ENCODE peak calls at places on chromosome 2, in ten cellular contexts. One of them, this sample, is unnamed.
A peak's percentile ranks its signal among the peaks of the same experiment; 100 is the strongest.

GRCh38 chr2:216649573-216649972 is 16.4 kb downstream of the IGFBP2 start:
- DNase-seq in transverse colon: no peak
- DNase-seq in ovary: no peak
- DNase-seq in tibial nerve: no peak
- DNase-seq in right lobe of liver: no peak
- DNase-seq in A549: no peak
- DNase-seq in spleen: peak; percentile 38
- DNase-seq in heart left ventricle: no peak
- DNase-seq in testis: peak; percentile 38
- DNase-seq in sigmoid colon: no peak
- DNase-seq in this sample: no peak

GRCh38 chr2:119659601-119660342 is 19.2 kb upstream of the TMEM177 start:
- DNase-seq in A549: peak; percentile 39
- DNase-seq in testis: peak; percentile 60
- DNase-seq in tibial nerve: peak; percentile 26
- DNase-seq in transverse colon: peak; percentile 42
- DNase-seq in spleen: no peak
- DNase-seq in ovary: peak; percentile 18
- DNase-seq in right lobe of liver: peak; percentile 36
- DNase-seq in heart left ventricle: peak; percentile 43
- DNase-seq in sigmoid colon: no peak
- DNase-seq in this sample: no peak

GRCh38 chr2:79180092-79180491 is 20.5 kb upstream of the REG3A start:
- DNase-seq in spleen: no peak
- DNase-seq in tibial nerve: no peak
- DNase-seq in ovary: no peak
- DNase-seq in testis: no peak
- DNase-seq in A549: no peak
- DNase-seq in sigmoid colon: no peak
- DNase-seq in transverse colon: no peak
- DNase-seq in right lobe of liver: no peak
- DNase-seq in heart left ventricle: no peak
- DNase-seq in this sample: no peak

GRCh38 chr2:99928472-99929053 is 213.8 kb downstream of the AFF3 start:
- DNase-seq in transverse colon: no peak
- DNase-seq in sigmoid colon: no peak
- DNase-seq in tibial nerve: no peak
- DNase-seq in spleen: no peak
- DNase-seq in ovary: no peak
- DNase-seq in right lobe of liver: no peak
- DNase-seq in A549: no peak
- DNase-seq in heart left ventricle: no peak
- DNase-seq in testis: no peak
- DNase-seq in this sample: no peak

GRCh38 chr2:237977380-237977779 is 10.6 kb downstream of the UBE2F start:
- DNase-seq in spleen: no peak
- DNase-seq in sigmoid colon: no peak
- DNase-seq in testis: no peak
- DNase-seq in ovary: no peak
- DNase-seq in tibial nerve: no peak
- DNase-seq in transverse colon: no peak
- DNase-seq in right lobe of liver: no peak
- DNase-seq in A549: no peak
- DNase-seq in heart left ventricle: no peak
- DNase-seq in this sample: peak; percentile 53

GRCh38 chr2:11967946-11968465 is 221.6 kb downstream of the LPIN1 start:
- DNase-seq in sigmoid colon: no peak
- DNase-seq in tibial nerve: no peak
- DNase-seq in testis: no peak
- DNase-seq in ovary: no peak
- DNase-seq in A549: no peak
- DNase-seq in right lobe of liver: no peak
- DNase-seq in spleen: no peak
- DNase-seq in transverse colon: no peak
- DNase-seq in heart left ventricle: peak; percentile 80
- DNase-seq in this sample: no peak

GRCh38 chr2:174120346-174120745 is 128.0 kb downstream of the OLA1 start:
- DNase-seq in sigmoid colon: no peak
- DNase-seq in A549: peak; percentile 11
- DNase-seq in transverse colon: no peak
- DNase-seq in spleen: no peak
- DNase-seq in ovary: no peak
- DNase-seq in right lobe of liver: no peak
- DNase-seq in heart left ventricle: no peak
- DNase-seq in testis: no peak
- DNase-seq in tibial nerve: no peak
- DNase-seq in this sample: no peak

GRCh38 chr2:16675781-16676180 is 10.1 kb upstream of the CYRIA start:
- DNase-seq in spleen: no peak
- DNase-seq in ovary: no peak
- DNase-seq in sigmoid colon: no peak
- DNase-seq in transverse colon: no peak
- DNase-seq in tibial nerve: no peak
- DNase-seq in heart left ventricle: no peak
- DNase-seq in right lobe of liver: no peak
- DNase-seq in testis: no peak
- DNase-seq in A549: no peak
- DNase-seq in this sample: no peak

GRCh38 chr2:60555066-60555793 is 1.8 kb upstream of the BCL11A start:
- DNase-seq in testis: peak; percentile 54
- DNase-seq in transverse colon: peak; percentile 80
- DNase-seq in sigmoid colon: peak; percentile 83
- DNase-seq in tibial nerve: no peak
- DNase-seq in heart left ventricle: peak; percentile 59
- DNase-seq in ovary: peak; percentile 44
- DNase-seq in right lobe of liver: peak; percentile 62
- DNase-seq in A549: peak; percentile 64
- DNase-seq in spleen: peak; percentile 91
- DNase-seq in this sample: peak; percentile 87

GRCh38 chr2:217261452-217261851 is 401.6 kb upstream of the TNP1 start:
- DNase-seq in sigmoid colon: no peak
- DNase-seq in spleen: no peak
- DNase-seq in testis: no peak
- DNase-seq in right lobe of liver: no peak
- DNase-seq in A549: no peak
- DNase-seq in transverse colon: no peak
- DNase-seq in heart left ventricle: no peak
- DNase-seq in ovary: no peak
- DNase-seq in tibial nerve: no peak
- DNase-seq in this sample: no peak

GRCh38 chr2:37897511-37897910 is 27.6 kb upstream of the RMDN2 start:
- DNase-seq in sigmoid colon: no peak
- DNase-seq in transverse colon: no peak
- DNase-seq in ovary: no peak
- DNase-seq in tibial nerve: no peak
- DNase-seq in testis: no peak
- DNase-seq in right lobe of liver: no peak
- DNase-seq in A549: peak; percentile 50
- DNase-seq in spleen: no peak
- DNase-seq in heart left ventricle: no peak
- DNase-seq in this sample: no peak

GRCh38 chr2:238277695-238278094 is 10.7 kb downstream of the PER2 start:
- DNase-seq in spleen: no peak
- DNase-seq in ovary: no peak
- DNase-seq in A549: peak; percentile 52
- DNase-seq in tibial nerve: no peak
- DNase-seq in heart left ventricle: peak; percentile 14
- DNase-seq in sigmoid colon: peak; percentile 59
- DNase-seq in right lobe of liver: peak; percentile 14
- DNase-seq in transverse colon: no peak
- DNase-seq in testis: no peak
- DNase-seq in this sample: no peak

GRCh38 chr2:98128556-98129109 is 41.7 kb downstream of the VWA3B start:
- DNase-seq in heart left ventricle: no peak
- DNase-seq in transverse colon: no peak
- DNase-seq in tibial nerve: no peak
- DNase-seq in testis: no peak
- DNase-seq in right lobe of liver: no peak
- DNase-seq in ovary: no peak
- DNase-seq in spleen: no peak
- DNase-seq in sigmoid colon: no peak
- DNase-seq in A549: no peak
- DNase-seq in this sample: no peak

DNA sequence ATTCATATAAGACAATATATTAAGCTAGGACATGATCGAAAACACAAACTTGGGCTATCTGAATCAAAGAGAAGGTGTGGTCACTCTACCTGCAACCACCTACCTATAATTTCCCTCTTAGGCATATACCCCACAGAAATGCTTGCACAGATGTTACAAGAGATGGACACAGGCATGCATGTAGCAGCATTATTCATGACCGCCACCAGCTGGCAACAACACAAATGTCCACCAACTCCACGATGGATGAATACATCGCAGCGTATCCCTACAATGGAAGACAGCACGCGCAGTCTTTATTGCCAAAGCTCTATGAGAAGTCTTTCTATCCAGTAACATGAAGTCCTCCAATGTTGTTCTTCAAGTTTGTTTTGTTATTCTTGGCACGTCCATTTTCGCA is 90.8 kb downstream of the ARL4C start:
- DNase-seq in heart left ventricle: no peak
- DNase-seq in ovary: no peak
- DNase-seq in testis: no peak
- DNase-seq in sigmoid colon: no peak
- DNase-seq in A549: peak; percentile 68
- DNase-seq in spleen: no peak
- DNase-seq in transverse colon: no peak
- DNase-seq in right lobe of liver: no peak
- DNase-seq in tibial nerve: no peak
- DNase-seq in this sample: no peak
- TF ChIP-seq CTCF in heart left ventricle: no peak
- TF ChIP-seq CTCF in ovary: no peak
- TF ChIP-seq CTCF in testis: no peak
- TF ChIP-seq CTCF in sigmoid colon: no peak
- TF ChIP-seq CTCF in A549: peak; percentile 44
- TF ChIP-seq CTCF in spleen: no peak
- TF ChIP-seq CTCF in transverse colon: no peak
- TF ChIP-seq CTCF in right lobe of liver: no peak
- TF ChIP-seq CTCF in tibial nerve: no peak
- TF ChIP-seq CTCF in this sample: no peak

GRCh38 chr2:28753043-28753683 is 1.5 kb downstream of the PPP1CB start:
- DNase-seq in testis: peak; percentile 82
- DNase-seq in sigmoid colon: peak; percentile 86
- DNase-seq in right lobe of liver: peak; percentile 38
- DNase-seq in spleen: peak; percentile 79
- DNase-seq in A549: peak; percentile 83
- DNase-seq in ovary: peak; percentile 67
- DNase-seq in transverse colon: peak; percentile 82
- DNase-seq in heart left ventricle: peak; percentile 68
- DNase-seq in tibial nerve: peak; percentile 64
- DNase-seq in this sample: peak; percentile 92

GRCh38 chr2:28750316-28751101 is 1.1 kb upstream of the PPP1CB start:
- DNase-seq in tibial nerve: no peak
- DNase-seq in transverse colon: peak; percentile 28
- DNase-seq in sigmoid colon: peak; percentile 71
- DNase-seq in A549: peak; percentile 23
- DNase-seq in heart left ventricle: no peak
- DNase-seq in testis: no peak
- DNase-seq in spleen: no peak
- DNase-seq in right lobe of liver: no peak
- DNase-seq in ovary: no peak
- DNase-seq in this sample: no peak

GRCh38 chr2:28751102-28751955 is at the start of gene PPP1CB:
- DNase-seq in tibial nerve: peak; percentile 83
- DNase-seq in testis: peak; percentile 97
- DNase-seq in heart left ventricle: peak; percentile 98
- DNase-seq in ovary: peak; percentile 96
- DNase-seq in sigmoid colon: peak; percentile 98
- DNase-seq in right lobe of liver: peak; percentile 98
- DNase-seq in A549: peak; percentile 98
- DNase-seq in transverse colon: peak; percentile 97
- DNase-seq in spleen: peak; percentile 99
- DNase-seq in this sample: peak; percentile 94

GRCh38 chr2:28752608-28752984 is 966 bp downstream of the PPP1CB start:
- DNase-seq in A549: no peak
- DNase-seq in tibial nerve: no peak
- DNase-seq in spleen: no peak
- DNase-seq in heart left ventricle: no peak
- DNase-seq in right lobe of liver: no peak
- DNase-seq in sigmoid colon: no peak
- DNase-seq in testis: no peak
- DNase-seq in ovary: no peak
- DNase-seq in transverse colon: no peak
- DNase-seq in this sample: no peak

DNA sequence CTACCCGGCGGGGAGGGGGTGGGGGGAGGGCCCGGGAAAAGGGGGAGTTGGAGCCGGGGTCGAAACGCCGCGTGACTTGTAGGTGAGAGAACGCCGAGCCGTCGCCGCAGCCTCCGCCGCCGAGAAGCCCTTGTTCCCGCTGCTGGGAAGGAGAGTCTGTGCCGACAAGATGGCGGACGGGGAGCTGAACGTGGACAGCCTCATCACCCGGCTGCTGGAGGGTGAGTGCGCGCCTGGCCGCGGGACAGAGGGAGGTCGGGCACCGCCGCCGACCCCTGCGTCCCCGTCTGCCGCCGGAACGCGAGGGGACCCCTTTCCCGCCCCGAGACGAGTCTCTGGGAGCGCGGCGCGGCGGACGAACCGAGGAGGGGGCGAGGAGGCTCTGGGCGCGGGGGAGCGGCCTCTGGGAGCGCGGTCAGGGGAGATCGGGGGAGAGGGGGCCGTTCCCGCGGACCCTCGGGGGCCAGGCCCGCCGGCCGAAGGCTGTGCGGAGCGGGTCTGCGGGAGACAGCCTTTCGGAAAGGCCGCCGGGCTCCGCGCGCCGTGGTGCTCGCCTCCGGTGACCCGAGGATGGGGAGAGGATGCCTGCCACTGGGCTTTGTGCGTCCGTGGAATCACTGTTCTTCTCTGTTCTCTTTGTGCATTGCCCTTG is 452 bp downstream of the PPP1CB start:
- DNase-seq in heart left ventricle: no peak
- DNase-seq in transverse colon: no peak
- DNase-seq in right lobe of liver: no peak
- DNase-seq in testis: no peak
- DNase-seq in tibial nerve: no peak
- DNase-seq in spleen: peak; percentile 95
- DNase-seq in A549: peak; percentile 32
- DNase-seq in sigmoid colon: peak; percentile 74
- DNase-seq in ovary: no peak
- DNase-seq in this sample: no peak
- TF ChIP-seq POLR2A in heart left ventricle: no peak
- TF ChIP-seq POLR2A in transverse colon: no peak
- TF ChIP-seq POLR2A in right lobe of liver: no peak
- TF ChIP-seq POLR2A in testis: no peak
- TF ChIP-seq POLR2A in tibial nerve: no peak
- TF ChIP-seq POLR2A in spleen: no peak
- TF ChIP-seq POLR2A in A549: peak; percentile 67
- TF ChIP-seq POLR2A in sigmoid colon: peak; percentile 56
- TF ChIP-seq POLR2A in ovary: no peak
- TF ChIP-seq POLR2A in this sample: no peak

GRCh38 chr2:83817511-83817910 is 641.6 kb downstream of the SUCLG1 start:
- DNase-seq in heart left ventricle: no peak
- DNase-seq in testis: no peak
- DNase-seq in right lobe of liver: no peak
- DNase-seq in ovary: no peak
- DNase-seq in sigmoid colon: no peak
- DNase-seq in tibial nerve: no peak
- DNase-seq in A549: peak; percentile 14
- DNase-seq in transverse colon: no peak
- DNase-seq in spleen: no peak
- DNase-seq in this sample: no peak
- TF ChIP-seq CTCF in heart left ventricle: no peak
- TF ChIP-seq CTCF in testis: peak; percentile 20
- TF ChIP-seq CTCF in right lobe of liver: peak; percentile 35
- TF ChIP-seq CTCF in ovary: no peak
- TF ChIP-seq CTCF in sigmoid colon: no peak
- TF ChIP-seq CTCF in tibial nerve: no peak
- TF ChIP-seq CTCF in A549: peak; percentile 11
- TF ChIP-seq CTCF in transverse colon: no peak
- TF ChIP-seq CTCF in spleen: no peak
- TF ChIP-seq CTCF in this sample: no peak

GRCh38 chr2:196162586-196163180 is 8.7 kb downstream of the STK17B start:
- DNase-seq in testis: no peak
- DNase-seq in right lobe of liver: no peak
- DNase-seq in tibial nerve: no peak
- DNase-seq in transverse colon: no peak
- DNase-seq in heart left ventricle: no peak
- DNase-seq in spleen: no peak
- DNase-seq in ovary: no peak
- DNase-seq in A549: no peak
- DNase-seq in sigmoid colon: no peak
- DNase-seq in this sample: no peak
- TF ChIP-seq POLR2A in testis: no peak
- TF ChIP-seq POLR2A in right lobe of liver: no peak
- TF ChIP-seq POLR2A in tibial nerve: no peak
- TF ChIP-seq POLR2A in transverse colon: no peak
- TF ChIP-seq POLR2A in heart left ventricle: no peak
- TF ChIP-seq POLR2A in spleen: no peak
- TF ChIP-seq POLR2A in ovary: no peak
- TF ChIP-seq POLR2A in A549: no peak
- TF ChIP-seq POLR2A in sigmoid colon: no peak
- TF ChIP-seq POLR2A in this sample: no peak

This sample was measured in lower leg skin.